ENCODE peak calls at places on chromosomes 2 and 18, in eight cellular contexts. One of them, this sample, is unnamed.

GRCh38 chr2:72864500-72864899 is 22.7 kb upstream of the SPR start:
- DNase-seq in effector memory CD8-positive, alpha-beta T cell: no peak
- DNase-seq in NCI-H2029: no peak
- DNase-seq in activated CD8-positive, alpha-beta memory T cell treated with anti-CD3 and anti-CD28 coated beads, Interleukin-2, amount 10 ng/mL, durations not matched to agents 7 days and 5 days: peak; percentile 45
- DNase-seq in CD8-positive, alpha-beta T cell: no peak
- DNase-seq in memory B cell: no peak
- DNase-seq in SK-N-DZ: no peak
- DNase-seq in H54: peak; percentile 58
- DNase-seq in this sample: no peak

GRCh38 chr18:56678836-56679565 is 27.8 kb downstream of the WDR7 start:
- DNase-seq in H54: no peak
- DNase-seq in SK-N-DZ: no peak
- DNase-seq in NCI-H2029: no peak
- DNase-seq in memory B cell: no peak
- DNase-seq in CD8-positive, alpha-beta T cell: no peak
- DNase-seq in effector memory CD8-positive, alpha-beta T cell: no peak
- DNase-seq in activated CD8-positive, alpha-beta memory T cell treated with anti-CD3 and anti-CD28 coated beads, Interleukin-2, amount 10 ng/mL, durations not matched to agents 7 days and 5 days: no peak
- DNase-seq in this sample: no peak

GRCh38 chr2:71618327-71619113 is 165.2 kb downstream of the DYSF start:
- DNase-seq in SK-N-DZ: peak; percentile 27
- DNase-seq in CD8-positive, alpha-beta T cell: no peak
- DNase-seq in effector memory CD8-positive, alpha-beta T cell: no peak
- DNase-seq in activated CD8-positive, alpha-beta memory T cell treated with anti-CD3 and anti-CD28 coated beads, Interleukin-2, amount 10 ng/mL, durations not matched to agents 7 days and 5 days: peak; percentile 39
- DNase-seq in H54: no peak
- DNase-seq in NCI-H2029: no peak
- DNase-seq in memory B cell: no peak
- DNase-seq in this sample: no peak

GRCh38 chr2:147255812-147256211 is 589.0 kb upstream of the ACVR2A start:
- DNase-seq in activated CD8-positive, alpha-beta memory T cell treated with anti-CD3 and anti-CD28 coated beads, Interleukin-2, amount 10 ng/mL, durations not matched to agents 7 days and 5 days: no peak
- DNase-seq in CD8-positive, alpha-beta T cell: no peak
- DNase-seq in SK-N-DZ: no peak
- DNase-seq in effector memory CD8-positive, alpha-beta T cell: no peak
- DNase-seq in memory B cell: no peak
- DNase-seq in H54: no peak
- DNase-seq in NCI-H2029: no peak
- DNase-seq in this sample: no peak

GRCh38 chr2:194182888-194183287 is 1474.1 kb upstream of the SLC39A10 start:
- DNase-seq in CD8-positive, alpha-beta T cell: no peak
- DNase-seq in SK-N-DZ: peak; percentile 1
- DNase-seq in activated CD8-positive, alpha-beta memory T cell treated with anti-CD3 and anti-CD28 coated beads, Interleukin-2, amount 10 ng/mL, durations not matched to agents 7 days and 5 days: no peak
- DNase-seq in memory B cell: no peak
- DNase-seq in NCI-H2029: no peak
- DNase-seq in H54: no peak
- DNase-seq in effector memory CD8-positive, alpha-beta T cell: no peak
- DNase-seq in this sample: no peak

GRCh38 chr18:33020877-33021276 is 248.1 kb upstream of the KLHL14 start:
- DNase-seq in memory B cell: no peak
- DNase-seq in effector memory CD8-positive, alpha-beta T cell: no peak
- DNase-seq in CD8-positive, alpha-beta T cell: no peak
- DNase-seq in SK-N-DZ: no peak
- DNase-seq in H54: no peak
- DNase-seq in NCI-H2029: no peak
- DNase-seq in activated CD8-positive, alpha-beta memory T cell treated with anti-CD3 and anti-CD28 coated beads, Interleukin-2, amount 10 ng/mL, durations not matched to agents 7 days and 5 days: no peak
- DNase-seq in this sample: no peak

GRCh38 chr2:172395503-172395902 is 31.9 kb upstream of the ITGA6 start:
- DNase-seq in effector memory CD8-positive, alpha-beta T cell: no peak
- DNase-seq in H54: no peak
- DNase-seq in CD8-positive, alpha-beta T cell: no peak
- DNase-seq in NCI-H2029: no peak
- DNase-seq in SK-N-DZ: no peak
- DNase-seq in memory B cell: no peak
- DNase-seq in activated CD8-positive, alpha-beta memory T cell treated with anti-CD3 and anti-CD28 coated beads, Interleukin-2, amount 10 ng/mL, durations not matched to agents 7 days and 5 days: no peak
- DNase-seq in this sample: no peak

GRCh38 chr2:234957533-234958135 is 5.8 kb downstream of the SH3BP4 start:
- DNase-seq in H54: peak; percentile 61
- DNase-seq in SK-N-DZ: no peak
- DNase-seq in effector memory CD8-positive, alpha-beta T cell: no peak
- DNase-seq in memory B cell: no peak
- DNase-seq in NCI-H2029: no peak
- DNase-seq in activated CD8-positive, alpha-beta memory T cell treated with anti-CD3 and anti-CD28 coated beads, Interleukin-2, amount 10 ng/mL, durations not matched to agents 7 days and 5 days: no peak
- DNase-seq in CD8-positive, alpha-beta T cell: no peak
- DNase-seq in this sample: no peak

GRCh38 chr2:88807237-88807962 is 115.9 kb downstream of the RPIA start:
- DNase-seq in NCI-H2029: peak; percentile 72
- DNase-seq in CD8-positive, alpha-beta T cell: no peak
- DNase-seq in effector memory CD8-positive, alpha-beta T cell: no peak
- DNase-seq in activated CD8-positive, alpha-beta memory T cell treated with anti-CD3 and anti-CD28 coated beads, Interleukin-2, amount 10 ng/mL, durations not matched to agents 7 days and 5 days: no peak
- DNase-seq in memory B cell: no peak
- DNase-seq in H54: no peak
- DNase-seq in SK-N-DZ: no peak
- DNase-seq in this sample: no peak

GRCh38 chr2:181430406-181431199 is 26.6 kb upstream of the ITGA4 start:
- DNase-seq in SK-N-DZ: no peak
- DNase-seq in NCI-H2029: no peak
- DNase-seq in H54: no peak
- DNase-seq in effector memory CD8-positive, alpha-beta T cell: peak; percentile 37
- DNase-seq in activated CD8-positive, alpha-beta memory T cell treated with anti-CD3 and anti-CD28 coated beads, Interleukin-2, amount 10 ng/mL, durations not matched to agents 7 days and 5 days: no peak
- DNase-seq in CD8-positive, alpha-beta T cell: no peak
- DNase-seq in memory B cell: peak; percentile 48
- DNase-seq in this sample: no peak

GRCh38 chr2:226680674-226681073 is 118.9 kb downstream of the IRS1 start:
- DNase-seq in CD8-positive, alpha-beta T cell: no peak
- DNase-seq in memory B cell: no peak
- DNase-seq in H54: no peak
- DNase-seq in SK-N-DZ: no peak
- DNase-seq in NCI-H2029: no peak
- DNase-seq in activated CD8-positive, alpha-beta memory T cell treated with anti-CD3 and anti-CD28 coated beads, Interleukin-2, amount 10 ng/mL, durations not matched to agents 7 days and 5 days: no peak
- DNase-seq in effector memory CD8-positive, alpha-beta T cell: no peak
- DNase-seq in this sample: no peak

GRCh38 chr2:9201185-9201891 is 5.3 kb upstream of the ASAP2 start:
- DNase-seq in CD8-positive, alpha-beta T cell: no peak
- DNase-seq in memory B cell: no peak
- DNase-seq in H54: peak; percentile 72
- DNase-seq in activated CD8-positive, alpha-beta memory T cell treated with anti-CD3 and anti-CD28 coated beads, Interleukin-2, amount 10 ng/mL, durations not matched to agents 7 days and 5 days: no peak
- DNase-seq in NCI-H2029: no peak
- DNase-seq in SK-N-DZ: no peak
- DNase-seq in effector memory CD8-positive, alpha-beta T cell: no peak
- DNase-seq in this sample: no peak

GRCh38 chr2:16134436-16135165 is 194.3 kb downstream of the MYCN start:
- DNase-seq in effector memory CD8-positive, alpha-beta T cell: no peak
- DNase-seq in CD8-positive, alpha-beta T cell: no peak
- DNase-seq in activated CD8-positive, alpha-beta memory T cell treated with anti-CD3 and anti-CD28 coated beads, Interleukin-2, amount 10 ng/mL, durations not matched to agents 7 days and 5 days: no peak
- DNase-seq in memory B cell: no peak
- DNase-seq in NCI-H2029: no peak
- DNase-seq in H54: no peak
- DNase-seq in SK-N-DZ: peak; percentile 98
- DNase-seq in this sample: no peak

GRCh38 chr2:9310390-9310789 is 103.8 kb downstream of the ASAP2 start:
- DNase-seq in activated CD8-positive, alpha-beta memory T cell treated with anti-CD3 and anti-CD28 coated beads, Interleukin-2, amount 10 ng/mL, durations not matched to agents 7 days and 5 days: no peak
- DNase-seq in memory B cell: no peak
- DNase-seq in NCI-H2029: no peak
- DNase-seq in H54: peak; percentile 85
- DNase-seq in effector memory CD8-positive, alpha-beta T cell: no peak
- DNase-seq in SK-N-DZ: no peak
- DNase-seq in CD8-positive, alpha-beta T cell: no peak
- DNase-seq in this sample: no peak

GRCh38 chr2:27751377-27751776 is 20.1 kb upstream of the MRPL33 start:
- DNase-seq in activated CD8-positive, alpha-beta memory T cell treated with anti-CD3 and anti-CD28 coated beads, Interleukin-2, amount 10 ng/mL, durations not matched to agents 7 days and 5 days: no peak
- DNase-seq in CD8-positive, alpha-beta T cell: no peak
- DNase-seq in effector memory CD8-positive, alpha-beta T cell: no peak
- DNase-seq in NCI-H2029: no peak
- DNase-seq in H54: no peak
- DNase-seq in memory B cell: no peak
- DNase-seq in SK-N-DZ: no peak
- DNase-seq in this sample: no peak

GRCh38 chr2:127423476-127423840 is 5.2 kb downstream of the PROC start:
- DNase-seq in CD8-positive, alpha-beta T cell: no peak
- DNase-seq in memory B cell: no peak
- DNase-seq in H54: no peak
- DNase-seq in NCI-H2029: no peak
- DNase-seq in SK-N-DZ: no peak
- DNase-seq in activated CD8-positive, alpha-beta memory T cell treated with anti-CD3 and anti-CD28 coated beads, Interleukin-2, amount 10 ng/mL, durations not matched to agents 7 days and 5 days: no peak
- DNase-seq in effector memory CD8-positive, alpha-beta T cell: no peak
- DNase-seq in this sample: no peak

GRCh38 chr2:71605173-71605641 is 151.8 kb downstream of the DYSF start:
- DNase-seq in SK-N-DZ: no peak
- DNase-seq in effector memory CD8-positive, alpha-beta T cell: no peak
- DNase-seq in activated CD8-positive, alpha-beta memory T cell treated with anti-CD3 and anti-CD28 coated beads, Interleukin-2, amount 10 ng/mL, durations not matched to agents 7 days and 5 days: no peak
- DNase-seq in NCI-H2029: no peak
- DNase-seq in memory B cell: no peak
- DNase-seq in CD8-positive, alpha-beta T cell: no peak
- DNase-seq in H54: no peak
- DNase-seq in this sample: no peak

GRCh38 chr2:98486374-98486981 is 41.8 kb downstream of the INPP4A start:
- DNase-seq in SK-N-DZ: no peak
- DNase-seq in NCI-H2029: no peak
- DNase-seq in memory B cell: no peak
- DNase-seq in CD8-positive, alpha-beta T cell: no peak
- DNase-seq in H54: no peak
- DNase-seq in effector memory CD8-positive, alpha-beta T cell: no peak
- DNase-seq in activated CD8-positive, alpha-beta memory T cell treated with anti-CD3 and anti-CD28 coated beads, Interleukin-2, amount 10 ng/mL, durations not matched to agents 7 days and 5 days: no peak
- DNase-seq in this sample: no peak

GRCh38 chr2:148614024-148614331 is 30.6 kb upstream of the EPC2 start:
- DNase-seq in NCI-H2029: peak; percentile 65
- DNase-seq in H54: no peak
- DNase-seq in effector memory CD8-positive, alpha-beta T cell: no peak
- DNase-seq in CD8-positive, alpha-beta T cell: no peak
- DNase-seq in activated CD8-positive, alpha-beta memory T cell treated with anti-CD3 and anti-CD28 coated beads, Interleukin-2, amount 10 ng/mL, durations not matched to agents 7 days and 5 days: no peak
- DNase-seq in SK-N-DZ: no peak
- DNase-seq in memory B cell: no peak
- DNase-seq in this sample: no peak

GRCh38 chr2:108575132-108575966 is 41.1 kb downstream of the LIMS1 start:
- DNase-seq in SK-N-DZ: no peak
- DNase-seq in CD8-positive, alpha-beta T cell: no peak
- DNase-seq in activated CD8-positive, alpha-beta memory T cell treated with anti-CD3 and anti-CD28 coated beads, Interleukin-2, amount 10 ng/mL, durations not matched to agents 7 days and 5 days: no peak
- DNase-seq in H54: peak; percentile 44
- DNase-seq in NCI-H2029: no peak
- DNase-seq in effector memory CD8-positive, alpha-beta T cell: no peak
- DNase-seq in memory B cell: no peak
- DNase-seq in this sample: peak; percentile 25

GRCh38 chr2:33598472-33599174 is 476 bp downstream of the FAM98A start:
- DNase-seq in H54: peak; percentile 25
- DNase-seq in activated CD8-positive, alpha-beta memory T cell treated with anti-CD3 and anti-CD28 coated beads, Interleukin-2, amount 10 ng/mL, durations not matched to agents 7 days and 5 days: peak; percentile 79
- DNase-seq in CD8-positive, alpha-beta T cell: no peak
- DNase-seq in memory B cell: no peak
- DNase-seq in effector memory CD8-positive, alpha-beta T cell: no peak
- DNase-seq in NCI-H2029: no peak
- DNase-seq in SK-N-DZ: peak; percentile 54
- DNase-seq in this sample: peak; percentile 9

GRCh38 chr18:11163668-11164067 is 14.3 kb upstream of the PIEZO2 start:
- DNase-seq in memory B cell: no peak
- DNase-seq in CD8-positive, alpha-beta T cell: no peak
- DNase-seq in activated CD8-positive, alpha-beta memory T cell treated with anti-CD3 and anti-CD28 coated beads, Interleukin-2, amount 10 ng/mL, durations not matched to agents 7 days and 5 days: no peak
- DNase-seq in effector memory CD8-positive, alpha-beta T cell: no peak
- DNase-seq in SK-N-DZ: no peak
- DNase-seq in H54: no peak
- DNase-seq in NCI-H2029: no peak
- DNase-seq in this sample: no peak